ENCODE peak calls at places on chromosomes 1 and 21, in seven cellular contexts. I is brain microvascular endothelial cell, T is breast epithelium, B is tibial nerve, W is OCI-LY7, M is left ventricle myocardium inferior, Y is neuronal stem cell. P is an unnamed sample.

GRCh38 chr1:58695206-58695605 is 4.7 kb downstream of the MYSM1 start:
- DNase-seq in B (no peak), M (no peak), W (no peak), I (no peak), Y (no peak), T (no peak), P (no peak)

GRCh38 chr1:41641483-41641829 is 157.0 kb upstream of the EDN2 start:
- DNase-seq in W (peak), M (no peak), B (no peak), Y (no peak), T (no peak), I (no peak), P (no peak)

GRCh38 chr1:151539321-151540020 is 638 bp upstream of the TUFT1 start:
- DNase-seq in B (peak), Y (no peak), M (peak), W (peak), T (peak), I (peak), P (peak)

GRCh38 chr1:88979054-88979748 is 13.2 kb downstream of the KYAT3 start:
- DNase-seq in W (no peak), Y (no peak), B (no peak), M (no peak), T (no peak), I (peak), P (no peak)

GRCh38 chr1:227447531-227447990 is 115.8 kb upstream of the ZNF678 start:
- DNase-seq in B (no peak), M (peak), Y (no peak), T (no peak), W (no peak), I (peak), P (no peak)

GRCh38 chr1:107326823-107327445 is 186.1 kb downstream of the NTNG1 start:
- DNase-seq in I (no peak), B (no peak), M (no peak), T (no peak), Y (no peak), W (peak), P (no peak)

GRCh38 chr1:83854456-83854855 is 144.5 kb downstream of the TTLL7 start:
- DNase-seq in Y (no peak), T (no peak), W (no peak), M (no peak), I (no peak), B (no peak), P (no peak)

GRCh38 chr1:114482585-114482984 is 28.4 kb downstream of the TRIM33 start:
- DNase-seq in T (no peak), W (peak), B (no peak), Y (no peak), I (no peak), M (no peak), P (no peak)

GRCh38 chr1:57874426-57874825 is 450.6 kb upstream of the DAB1 start:
- DNase-seq in M (no peak), I (no peak), T (no peak), B (no peak), Y (no peak), W (no peak), P (no peak)

GRCh38 chr1:2444138-2444591 is 31.8 kb upstream of the PEX10 start:
- DNase-seq in I (no peak), M (no peak), T (no peak), Y (no peak), W (no peak), B (no peak), P (no peak)
- H3K4me3 ChIP-seq in I (peak), M (no peak), T (peak), Y (peak), W (no peak), B (no peak), P (no peak)

GRCh38 chr1:187280051-187280450 is 451.3 kb downstream of the PLA2G4A start:
- DNase-seq in T (no peak), W (no peak), I (no peak), B (no peak), M (no peak), Y (no peak), P (no peak)

GRCh38 chr1:187281085-187281484 is 452.3 kb downstream of the PLA2G4A start:
- DNase-seq in T (no peak), Y (no peak), W (no peak), B (no peak), I (no peak), M (no peak), P (no peak)

DNA sequence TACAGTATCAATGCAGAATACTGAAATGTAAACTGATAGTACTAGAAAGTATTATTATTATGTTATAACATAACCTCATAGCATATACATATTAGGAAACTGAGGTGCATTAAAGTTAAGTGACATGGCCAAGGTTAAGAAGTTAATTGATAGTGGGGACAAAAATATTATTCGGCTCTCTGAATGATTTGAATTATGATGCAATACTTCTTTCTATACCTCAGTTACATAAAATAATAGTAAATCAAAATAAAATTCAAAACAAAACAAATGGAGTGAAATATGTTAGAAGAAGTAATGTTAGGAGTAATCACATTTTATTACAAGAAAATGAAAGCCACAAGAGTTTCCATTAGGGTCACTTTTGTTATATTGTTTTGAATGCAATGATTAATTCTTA is 455.2 kb downstream of the PLA2G4A start:
- DNase-seq in T (no peak), W (no peak), B (no peak), I (no peak), Y (no peak), M (no peak), P (no peak)
- H3K27ac ChIP-seq in T (no peak), W (no peak), B (no peak), I (no peak), Y (no peak), M (no peak), P (no peak)

DNA sequence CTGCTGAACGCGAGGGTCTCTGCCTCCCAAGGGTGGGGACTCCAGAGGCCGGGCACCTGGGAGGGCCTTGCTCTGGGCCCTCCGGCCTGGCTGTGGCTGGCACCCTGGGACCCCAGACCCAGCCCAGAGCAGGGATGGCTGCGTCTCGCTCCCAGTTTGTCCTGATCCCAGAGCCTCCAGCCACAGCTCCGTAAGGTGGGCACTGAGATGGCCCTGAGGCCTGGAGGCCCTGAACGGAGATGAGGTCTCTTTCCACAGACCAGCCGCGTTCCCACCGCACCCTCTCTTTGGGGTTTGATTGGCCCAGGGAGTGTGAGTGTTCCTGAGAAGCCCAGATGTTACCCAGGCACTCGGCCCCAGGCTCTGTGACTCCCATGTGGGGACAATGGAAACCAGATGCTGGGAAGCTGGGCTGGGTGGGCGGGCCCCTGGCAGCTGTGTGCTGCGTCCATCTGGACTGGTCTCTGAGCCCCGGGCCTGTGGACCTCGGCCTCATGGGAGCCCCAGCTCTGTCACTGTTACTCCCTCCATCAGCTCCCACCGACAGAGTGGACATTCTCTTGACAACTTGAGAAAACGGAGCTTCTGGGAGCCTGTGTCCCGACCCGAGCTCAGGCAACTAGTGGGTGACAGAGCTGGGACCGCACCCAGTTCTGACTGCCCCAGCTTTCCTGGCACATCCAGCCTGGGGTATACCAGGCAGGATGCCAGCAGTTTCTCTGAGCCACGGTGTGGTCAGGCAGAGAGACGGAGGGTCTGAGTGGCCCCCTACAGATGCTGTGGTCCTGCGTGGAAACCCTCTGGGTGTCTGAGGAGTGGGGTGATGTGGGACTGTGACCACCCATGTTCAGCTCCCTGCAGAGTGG is 9.8 kb upstream of the COL6A1 start:
- DNase-seq in T (no peak), W (no peak), M (peak), I (no peak), Y (no peak), B (no peak), P (no peak)
- H3K4me3 ChIP-seq in T (peak), W (no peak), M (peak), I (no peak), Y (no peak), B (no peak), P (no peak)

GRCh38 chr21:42733037-42733632 is 79.7 kb downstream of the PDE9A start:
- DNase-seq in Y (no peak), I (no peak), W (no peak), T (no peak), M (no peak), B (no peak), P (no peak)

GRCh38 chr21:42733874-42734273 is 80.5 kb downstream of the PDE9A start:
- DNase-seq in T (no peak), I (no peak), B (no peak), Y (no peak), W (no peak), M (no peak), P (no peak)

GRCh38 chr21:42732033-42732410 is 78.6 kb downstream of the PDE9A start:
- DNase-seq in I (no peak), T (peak), W (no peak), Y (no peak), M (no peak), B (no peak), P (no peak)

GRCh38 chr21:42734323-42734971 is 81.0 kb downstream of the PDE9A start:
- DNase-seq in M (no peak), T (no peak), B (no peak), Y (no peak), W (no peak), I (no peak), P (no peak)

GRCh38 chr21:42731264-42732032 is 78.0 kb downstream of the PDE9A start:
- DNase-seq in M (no peak), B (no peak), I (no peak), T (peak), W (no peak), Y (no peak), P (no peak)
- H3K27ac ChIP-seq in M (no peak), B (no peak), I (no peak), T (peak), W (no peak), Y (no peak), P (no peak)

GRCh38 chr1:156673387-156674121 is 3.7 kb downstream of the NES start:
- DNase-seq in B (no peak), W (no peak), I (no peak), Y (peak), M (no peak), T (no peak), P (no peak)

GRCh38 chr1:156675715-156676311 is 1.4 kb downstream of the NES start:
- DNase-seq in B (no peak), T (no peak), M (peak), Y (no peak), I (no peak), W (no peak), P (no peak)

GRCh38 chr1:156676450-156676819 is 772 bp downstream of the NES start:
- DNase-seq in B (no peak), W (no peak), M (no peak), I (no peak), T (no peak), Y (no peak), P (no peak)

GRCh38 chr1:156676820-156677615 is at the start of gene NES:
- DNase-seq in B (peak), I (peak), T (no peak), Y (peak), M (peak), W (no peak), P (no peak)

GRCh38 chr1:156675271-156675708 is 1.9 kb downstream of the NES start:
- DNase-seq in M (no peak), Y (no peak), W (no peak), B (no peak), T (no peak), I (no peak), P (no peak)
- H3K4me3 ChIP-seq in M (peak), Y (peak), W (no peak), B (peak), T (peak), I (peak), P (no peak)

DNA sequence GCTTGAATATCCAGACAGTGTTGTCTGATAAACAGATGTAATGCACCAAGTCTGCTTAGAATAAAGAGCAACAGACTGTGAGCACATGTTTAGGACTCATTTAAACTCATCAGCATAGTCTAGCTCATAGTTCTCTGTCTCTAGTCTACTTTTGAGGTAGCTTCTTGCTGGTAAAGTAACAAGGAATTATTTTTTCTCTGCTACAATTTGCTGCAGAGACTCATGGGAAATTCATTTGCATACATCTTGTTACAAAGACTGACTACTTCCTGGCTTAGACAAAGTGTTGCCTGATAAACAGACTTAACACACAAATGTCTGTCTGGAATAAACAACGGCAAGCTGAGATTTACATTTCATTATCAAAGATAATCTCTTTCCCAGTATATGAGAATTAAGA is 187.3 kb downstream of the NFIA start:
- DNase-seq in M (no peak), B (no peak), W (no peak), Y (no peak), I (no peak), T (no peak), P (no peak)
- H3K27ac ChIP-seq in M (no peak), B (no peak), W (no peak), Y (no peak), I (no peak), T (no peak), P (no peak)

P was measured in keratinocyte.